ENCODE peak calls at places on chromosomes 7 and 10, in seven cellular contexts. B, O, C, S, Y, X and G are unnamed samples.

GRCh38 chr7:35846816-35847412 is 46.1 kb downstream of the SEPTIN7 start:
- DNase-seq in B (no peak), O (peak; percentile 43), C (no peak), S (no peak), Y (no peak), X (no peak), G (no peak)

GRCh38 chr7:100476903-100477870 is 1.8 kb downstream of the TSC22D4 start:
- DNase-seq in B (peak; percentile 76), O (no peak), C (no peak), S (no peak), Y (peak; percentile 75), X (no peak), G (peak; percentile 32)

GRCh38 chr10:49075743-49076142 is 39.6 kb downstream of the VSTM4 start:
- DNase-seq in B (no peak), O (no peak), C (no peak), S (no peak), Y (no peak), X (no peak), G (no peak)

GRCh38 chr10:123606006-123606405 is 60.1 kb upstream of the GPR26 start:
- DNase-seq in B (no peak), O (no peak), C (no peak), S (no peak), Y (no peak), X (no peak), G (no peak)

GRCh38 chr10:79208251-79208983 is 138.9 kb upstream of the PPIF start:
- DNase-seq in B (no peak), O (no peak), C (no peak), S (no peak), Y (no peak), X (no peak), G (no peak)

GRCh38 chr7:107660381-107661080 is at the start of gene SLC26A4:
- DNase-seq in B (peak; percentile 71), O (no peak), C (no peak), S (no peak), Y (no peak), X (no peak), G (peak; percentile 20)

GRCh38 chr10:132535065-132535651 is 2.4 kb upstream of the INPP5A start:
- DNase-seq in B (no peak), O (no peak), C (no peak), S (no peak), Y (no peak), X (no peak), G (no peak)

GRCh38 chr10:60430017-60430416 is 40.3 kb upstream of the ANK3 start:
- DNase-seq in B (no peak), O (peak; percentile 80), C (no peak), S (peak; percentile 83), Y (no peak), X (no peak), G (no peak)

GRCh38 chr10:98861962-98862361 is 373.7 kb downstream of the HPSE2 start:
- DNase-seq in B (no peak), O (no peak), C (no peak), S (no peak), Y (no peak), X (no peak), G (no peak)

GRCh38 chr7:46544396-46545008 is 623.4 kb upstream of the IGFBP3 start:
- DNase-seq in B (no peak), O (peak; percentile 88), C (no peak), S (peak; percentile 83), Y (no peak), X (peak; percentile 70), G (no peak)

GRCh38 chr7:27175626-27176342 is 1.7 kb upstream of the HOXA10 start:
- DNase-seq in B (no peak), O (no peak), C (no peak), S (no peak), Y (no peak), X (no peak), G (no peak)

GRCh38 chr7:135188298-135188984 is 17.9 kb upstream of the CYREN start:
- DNase-seq in B (peak; percentile 37), O (no peak), C (no peak), S (peak; percentile 30), Y (no peak), X (no peak), G (no peak)

GRCh38 chr7:128861957-128862570 is 592 bp upstream of the ATP6V1F start:
- DNase-seq in B (no peak), O (no peak), C (no peak), S (no peak), Y (no peak), X (no peak), G (no peak)

GRCh38 chr10:120742373-120742772 is 108.8 kb upstream of the WDR11 start:
- DNase-seq in B (no peak), O (no peak), C (no peak), S (no peak), Y (no peak), X (no peak), G (no peak)

GRCh38 chr10:119090968-119091367 is 10.4 kb upstream of the EIF3A start:
- DNase-seq in B (peak; percentile 53), O (peak; percentile 68), C (peak; percentile 18), S (peak; percentile 83), Y (no peak), X (no peak), G (peak; percentile 54)

GRCh38 chr7:116560021-116560970 is 35.5 kb downstream of the CAV1 start:
- DNase-seq in B (no peak), O (peak; percentile 62), C (no peak), S (no peak), Y (no peak), X (no peak), G (no peak)

GRCh38 chr7:87216701-87217508 is 2.6 kb downstream of the TMEM243 start:
- DNase-seq in B (peak; percentile 71), O (no peak), C (no peak), S (no peak), Y (peak; percentile 93), X (no peak), G (peak; percentile 35)

GRCh38 chr7:156139633-156140032 is 327.4 kb upstream of the SHH start:
- DNase-seq in B (no peak), O (no peak), C (no peak), S (no peak), Y (no peak), X (no peak), G (no peak)

GRCh38 chr7:92179393-92179924 is 517 bp upstream of the LRRD1 start:
- DNase-seq in B (no peak), O (no peak), C (no peak), S (no peak), Y (no peak), X (no peak), G (no peak)

GRCh38 chr10:70616761-70617160 is 14.2 kb upstream of the PRF1 start:
- DNase-seq in B (no peak), O (no peak), C (no peak), S (no peak), Y (no peak), X (no peak), G (no peak)

GRCh38 chr10:6494934-6495592 is 85.0 kb downstream of the PRKCQ start:
- DNase-seq in B (peak; percentile 68), O (no peak), C (peak; percentile 31), S (no peak), Y (no peak), X (no peak), G (peak; percentile 66)

GRCh38 chr7:27179030-27179429 is 4.9 kb upstream of the HOXA10 start:
- DNase-seq in B (no peak), O (no peak), C (no peak), S (no peak), Y (no peak), X (no peak), G (no peak)

GRCh38 chr10:16271571-16271970 is 165.2 kb upstream of the PTER start:
- DNase-seq in B (no peak), O (no peak), C (no peak), S (no peak), Y (no peak), X (no peak), G (no peak)

GRCh38 chr7:113444281-113444680 is 325.9 kb upstream of the SMIM30 start:
- DNase-seq in B (no peak), O (peak; percentile 46), C (no peak), S (peak; percentile 3), Y (no peak), X (no peak), G (no peak)

GRCh38 chr10:131162866-131163265 is 148.7 kb downstream of the TCERG1L start:
- DNase-seq in B (no peak), O (no peak), C (no peak), S (no peak), Y (no peak), X (no peak), G (no peak)

GRCh38 chr10:88401671-88402347 is 181.3 kb downstream of the RNLS start:
- DNase-seq in B (no peak), O (peak; percentile 57), C (no peak), S (peak; percentile 60), Y (peak; percentile 50), X (no peak), G (no peak)

GRCh38 chr7:129640400-129640799 is 28.9 kb downstream of the NRF1 start:
- DNase-seq in B (no peak), O (no peak), C (no peak), S (no peak), Y (no peak), X (no peak), G (no peak)